ENCODE peak calls at places on chromosomes 5 and 9, in six cellular contexts. Q, I, E, N, Z and K are unnamed samples.

GRCh38 chr5:142540774-142541466 is 145.0 kb downstream of the FGF1 start:
- DNase-seq in I (no peak), Q (no peak), N (no peak), E (no peak), Z (no peak), K (no peak)

GRCh38 chr5:99948850-99949249 is 586.3 kb upstream of the FAM174A start:
- DNase-seq in Q (no peak), E (no peak), Z (no peak), N (no peak), I (no peak), K (no peak)

GRCh38 chr9:87187656-87188055 is 240.3 kb upstream of the GAS1 start:
- DNase-seq in N (no peak), Z (no peak), E (no peak), I (no peak), Q (no peak), K (no peak)

GRCh38 chr5:4387295-4387694 is 752.8 kb upstream of the ADAMTS16 start:
- DNase-seq in Q (no peak), I (no peak), E (no peak), N (no peak), Z (no peak), K (no peak)

GRCh38 chr5:137040641-137041340 is 458.3 kb downstream of the SPOCK1 start:
- DNase-seq in E (no peak), Q (no peak), N (no peak), I (no peak), Z (no peak), K (no peak)

GRCh38 chr5:57082441-57083067 is 91.3 kb upstream of the GPBP1 start:
- DNase-seq in Q (no peak), I (peak; percentile 51), N (no peak), E (peak; percentile 39), Z (no peak), K (no peak)

GRCh38 chr5:127962491-127962890 is 121.1 kb upstream of the SLC12A2 start:
- DNase-seq in I (no peak), N (no peak), Z (no peak), E (no peak), Q (no peak), K (peak; percentile 9)

GRCh38 chr5:8729437-8729836 is 816.4 kb downstream of the SEMA5A start:
- DNase-seq in I (no peak), Q (no peak), E (no peak), Z (no peak), N (no peak), K (no peak)

GRCh38 chr9:121288874-121289553 is 21.1 kb downstream of the GSN start:
- DNase-seq in E (peak; percentile 83), Z (no peak), Q (peak; percentile 58), I (peak; percentile 83), N (no peak), K (no peak)

GRCh38 chr9:112059145-112059979 is 115.7 kb downstream of the SUSD1 start:
- DNase-seq in I (peak; percentile 62), E (no peak), Q (no peak), Z (no peak), N (no peak), K (peak; percentile 60)

GRCh38 chr5:176725521-176725920 is 78.2 kb downstream of the TSPAN17 start:
- DNase-seq in E (no peak), Z (no peak), I (no peak), N (no peak), Q (no peak), K (no peak)

GRCh38 chr5:174777545-174777944 is 53.2 kb downstream of the MSX2 start:
- DNase-seq in N (no peak), Z (no peak), I (no peak), E (no peak), Q (no peak), K (no peak)

GRCh38 chr9:133440884-133441283 is 18.7 kb downstream of the ADAMTS13 start:
- DNase-seq in Q (no peak), Z (no peak), N (no peak), E (no peak), I (no peak), K (no peak)

GRCh38 chr5:154465169-154465568 is 12.9 kb downstream of the HAND1 start:
- DNase-seq in Z (no peak), Q (no peak), N (no peak), I (peak; percentile 71), E (no peak), K (peak; percentile 27)

GRCh38 chr5:111742595-111742994 is 14.4 kb downstream of the NREP start:
- DNase-seq in Z (no peak), Q (no peak), E (no peak), I (peak; percentile 96), N (no peak), K (no peak)

GRCh38 chr9:73683862-73684591 is 532.4 kb downstream of the ANXA1 start:
- DNase-seq in N (no peak), Z (peak; percentile 23), E (peak; percentile 82), I (peak; percentile 55), Q (no peak), K (no peak)

GRCh38 chr5:154193176-154193575 is 2.6 kb downstream of the GALNT10 start:
- DNase-seq in E (no peak), Z (no peak), N (no peak), I (no peak), Q (no peak), K (no peak)

GRCh38 chr9:82890401-82890800 is 172.5 kb downstream of the RASEF start:
- DNase-seq in Z (no peak), I (no peak), Q (no peak), N (no peak), E (no peak), K (no peak)

GRCh38 chr9:137303031-137303892 is 1.2 kb upstream of the NRARP start:
- DNase-seq in I (no peak), E (peak; percentile 70), Z (no peak), Q (no peak), N (no peak), K (no peak)

GRCh38 chr5:144040615-144041394 is 129.7 kb downstream of the YIPF5 start:
- DNase-seq in E (no peak), N (no peak), I (no peak), Q (no peak), Z (no peak), K (no peak)

GRCh38 chr9:137452761-137453642 is 6.1 kb downstream of the NSMF start:
- DNase-seq in Q (no peak), N (no peak), Z (no peak), E (no peak), I (no peak), K (no peak)

GRCh38 chr9:18857769-18858168 is 175.2 kb downstream of the SAXO1 start:
- DNase-seq in Q (no peak), I (no peak), Z (no peak), E (no peak), N (no peak), K (no peak)

GRCh38 chr5:42944989-42945388 is 95.1 kb downstream of the ANXA2R start:
- DNase-seq in Q (no peak), Z (no peak), E (no peak), I (no peak), N (no peak), K (peak; percentile 31)

GRCh38 chr5:157280511-157280910 is 14.6 kb downstream of the CYFIP2 start:
- DNase-seq in N (no peak), Z (no peak), E (no peak), I (no peak), Q (no peak), K (no peak)

GRCh38 chr9:135526730-135527571 is 5.7 kb downstream of the LCN1 start:
- DNase-seq in I (peak; percentile 54), Z (no peak), N (no peak), E (peak; percentile 37), Q (peak; percentile 20), K (peak; percentile 74)

GRCh38 chr5:147822686-147823491 is 8.6 kb downstream of the SPINK1 start:
- DNase-seq in E (peak; percentile 88), I (peak; percentile 17), Q (peak; percentile 19), N (peak; percentile 12), Z (peak; percentile 31), K (no peak)

DNA sequence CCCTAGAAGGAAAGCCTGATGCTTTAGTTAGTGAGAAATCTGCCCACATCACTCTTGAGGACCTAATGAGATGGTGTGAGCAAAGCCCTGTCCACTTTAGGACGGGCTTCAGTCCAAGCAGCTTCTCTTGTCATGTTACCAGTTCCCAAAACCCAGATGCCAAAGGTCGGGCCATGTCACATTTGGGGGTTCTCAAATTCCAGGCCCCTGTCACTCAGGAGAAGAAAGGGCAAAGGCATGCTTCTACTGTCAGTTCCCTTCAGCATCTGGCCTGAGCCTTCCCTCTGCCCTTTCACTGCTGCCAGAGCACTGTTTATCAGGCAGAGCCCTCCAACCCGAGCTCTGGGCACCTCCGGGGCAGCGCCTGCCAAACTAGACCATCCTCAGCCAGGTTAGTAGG is 556.0 kb downstream of the BNC2 start:
- DNase-seq in I (no peak), Q (no peak), N (no peak), E (no peak), Z (no peak), K (no peak)
- TF ChIP-seq CREB1 in I (no peak), Q (no peak), N (no peak), E (no peak), Z (no peak), K (no peak)

DNA sequence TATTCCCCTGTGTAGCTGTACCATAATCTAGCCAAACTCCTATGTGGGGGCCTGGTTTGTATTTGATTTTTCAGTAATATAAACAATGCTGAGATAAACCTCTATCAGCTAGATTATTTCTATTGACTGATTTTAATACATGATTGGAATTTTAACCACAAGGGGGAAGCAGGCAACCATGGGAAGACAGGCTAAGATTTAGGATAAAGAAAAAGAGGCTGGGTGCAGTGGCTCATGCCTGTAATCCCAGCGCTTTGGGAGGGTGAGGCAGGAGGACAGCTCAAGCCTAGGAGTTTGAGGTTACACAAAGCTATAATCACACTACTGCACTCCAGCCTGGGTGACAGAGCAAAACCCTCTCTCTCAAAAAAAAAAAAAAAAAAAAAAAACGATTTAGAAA is 18.1 kb upstream of the GPX3 start:
- DNase-seq in N (no peak), I (peak; percentile 58), E (peak; percentile 69), Q (no peak), Z (no peak), K (peak; percentile 36)
- TF ChIP-seq CREB1 in N (no peak), I (no peak), E (no peak), Q (no peak), Z (no peak), K (no peak)

GRCh38 chr5:50711280-50711679 is 44.8 kb downstream of the PARP8 start:
- DNase-seq in N (peak; percentile 87), Q (no peak), Z (no peak), E (no peak), I (no peak), K (no peak)
- TF ChIP-seq CREB1 in N (no peak), Q (no peak), Z (no peak), E (no peak), I (no peak), K (no peak)

DNA sequence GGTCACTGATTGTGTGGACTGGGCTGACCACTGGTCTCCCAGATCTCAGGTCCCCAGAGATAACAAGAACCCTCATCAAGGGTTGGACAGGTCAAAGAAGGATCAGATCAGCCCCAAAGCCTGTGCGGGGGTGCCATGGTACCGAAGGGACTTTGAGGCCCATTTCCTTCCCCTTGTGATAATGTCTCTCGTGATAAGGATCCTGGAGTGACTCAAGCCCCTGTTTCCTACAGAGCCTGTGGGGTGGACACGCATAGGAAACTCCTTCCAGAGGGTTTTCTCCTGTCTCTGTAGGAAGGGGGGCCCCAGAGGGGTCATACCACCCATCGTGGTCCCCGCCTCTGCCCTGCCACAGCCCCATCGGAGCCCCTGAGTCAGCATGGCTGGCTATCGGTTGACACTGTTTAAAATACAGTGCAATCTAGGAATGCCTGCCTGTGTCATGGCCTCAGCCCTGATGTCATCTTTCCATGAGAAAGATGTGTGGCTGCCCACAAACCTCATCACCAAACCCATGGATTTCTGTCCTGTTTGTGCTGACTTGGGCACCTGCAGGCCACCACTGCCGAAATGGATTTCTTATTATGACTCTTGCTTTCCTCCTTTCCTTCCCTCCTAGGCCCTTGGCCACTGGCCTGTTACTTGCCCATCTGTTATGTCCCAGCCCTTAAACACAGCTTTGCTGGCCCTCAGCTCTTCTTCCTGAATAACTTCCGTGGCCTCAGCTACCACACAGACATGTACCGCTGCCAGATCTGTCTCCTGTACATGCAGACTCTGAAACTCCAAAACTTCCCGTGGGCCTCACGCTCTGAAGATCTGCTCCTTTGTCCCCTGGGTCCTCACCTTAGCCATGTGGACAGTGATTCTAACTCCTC is 2.9 kb upstream of the CSF2 start:
- DNase-seq in Q (no peak), Z (no peak), E (no peak), I (no peak), N (no peak), K (peak; percentile 67)
- TF ChIP-seq CREB1 in Q (no peak), Z (no peak), E (no peak), I (no peak), N (no peak), K (peak; percentile 70)